ENCODE peak calls at places on chromosomes 3 and 15, in four cellular contexts. E, Z, S and J are unnamed samples.

GRCh38 chr15:79453446-79453845 is 21.3 kb downstream of the MINAR1 start:
- DNase-seq in E (no peak), Z (no peak), S (no peak), J (no peak)

GRCh38 chr3:53773586-53774368 is 72.4 kb downstream of the CHDH start:
- DNase-seq in E (peak), Z (no peak), S (no peak), J (no peak)

GRCh38 chr15:32683906-32684584 is 33.8 kb upstream of the GREM1 start:
- DNase-seq in E (no peak), Z (peak), S (no peak), J (no peak)

GRCh38 chr3:42839616-42840015 is 30.4 kb downstream of the ACKR2 start:
- DNase-seq in E (peak), Z (peak), S (no peak), J (no peak)

GRCh38 chr3:179432021-179432420 is 19.2 kb downstream of the GNB4 start:
- DNase-seq in E (no peak), Z (no peak), S (no peak), J (no peak)

GRCh38 chr15:69997701-69998273 is 99.9 kb downstream of the TLE3 start:
- DNase-seq in E (no peak), Z (peak), S (no peak), J (no peak)

GRCh38 chr3:50637012-50637411 is 20.1 kb downstream of the MAPKAPK3 start:
- DNase-seq in E (no peak), Z (no peak), S (no peak), J (no peak)

GRCh38 chr3:27713435-27713880 is 8.7 kb downstream of the EOMES start:
- DNase-seq in E (peak), Z (no peak), S (no peak), J (no peak)

GRCh38 chr3:148255981-148256969 is 441.4 kb upstream of the AGTR1 start:
- DNase-seq in E (no peak), Z (no peak), S (no peak), J (no peak)

GRCh38 chr3:131114201-131114600 is 87.5 kb downstream of the NEK11 start:
- DNase-seq in E (no peak), Z (no peak), S (no peak), J (peak)

GRCh38 chr3:28667646-28668376 is 319.2 kb upstream of the AZI2 start:
- DNase-seq in E (peak), Z (peak), S (no peak), J (peak)

GRCh38 chr15:90557651-90558084 is 27.9 kb downstream of the CRTC3 start:
- DNase-seq in E (peak), Z (peak), S (peak), J (no peak)

GRCh38 chr3:126034481-126035361 is 49.2 kb downstream of the SLC41A3 start:
- DNase-seq in E (peak), Z (no peak), S (no peak), J (no peak)

GRCh38 chr3:11546657-11547302 is 96.9 kb downstream of the VGLL4 start:
- DNase-seq in E (no peak), Z (no peak), S (peak), J (no peak)

GRCh38 chr15:82063055-82063454 is 17.2 kb upstream of the MEX3B start:
- DNase-seq in E (no peak), Z (no peak), S (no peak), J (no peak)

GRCh38 chr3:33975463-33975862 is 177.0 kb downstream of the PDCD6IP start:
- DNase-seq in E (no peak), Z (no peak), S (no peak), J (no peak)

GRCh38 chr3:173396191-173397041 is 1.1 kb upstream of the NLGN1 start:
- DNase-seq in E (peak), Z (no peak), S (no peak), J (no peak)

GRCh38 chr3:182241777-182242556 is 530.2 kb downstream of the SOX2 start:
- DNase-seq in E (peak), Z (peak), S (no peak), J (no peak)

GRCh38 chr3:19267040-19267439 is 118.7 kb downstream of the KCNH8 start:
- DNase-seq in E (no peak), Z (no peak), S (no peak), J (no peak)

GRCh38 chr3:123143669-123144411 is 57.9 kb upstream of the SEC22A start:
- DNase-seq in E (no peak), Z (no peak), S (no peak), J (peak)

GRCh38 chr3:49388416-49388815 is 23.4 kb downstream of the RHOA start:
- DNase-seq in E (no peak), Z (no peak), S (no peak), J (no peak)

GRCh38 chr3:107985496-107985895 is 105.3 kb downstream of the CD47 start:
- DNase-seq in E (no peak), Z (no peak), S (no peak), J (no peak)

GRCh38 chr3:27813255-27813654 is 91.1 kb upstream of the EOMES start:
- DNase-seq in E (no peak), Z (no peak), S (no peak), J (no peak)

GRCh38 chr3:71962561-71963240 is 177.8 kb upstream of the PROK2 start:
- DNase-seq in E (no peak), Z (no peak), S (no peak), J (no peak)

GRCh38 chr3:111859061-111859973 is at the start of gene PHLDB2:
- DNase-seq in E (peak), Z (peak), S (peak), J (no peak)

GRCh38 chr3:77780621-77781020 is 740.7 kb downstream of the ROBO2 start:
- DNase-seq in E (no peak), Z (no peak), S (no peak), J (peak)

GRCh38 chr3:124768812-124769211 is 38.6 kb downstream of the UMPS start:
- DNase-seq in E (peak), Z (no peak), S (peak), J (no peak)

GRCh38 chr15:51425517-51426033 is 84.1 kb downstream of the GLDN start:
- DNase-seq in E (no peak), Z (no peak), S (no peak), J (no peak)

GRCh38 chr15:38576837-38577236 is 12.2 kb upstream of the RASGRP1 start:
- DNase-seq in E (no peak), Z (no peak), S (no peak), J (no peak)

GRCh38 chr3:125165189-125165947 is 47.2 kb downstream of the SLC12A8 start:
- DNase-seq in E (peak), Z (no peak), S (no peak), J (no peak)

GRCh38 chr3:3196148-3196861 is 16.8 kb upstream of the CRBN start:
- DNase-seq in E (peak), Z (no peak), S (no peak), J (no peak)

GRCh38 chr15:73821181-73821580 is 52.2 kb upstream of the TBC1D21 start:
- DNase-seq in E (no peak), Z (no peak), S (peak), J (no peak)

GRCh38 chr3:58706395-58706794 is 39.8 kb upstream of the FAM3D start:
- DNase-seq in E (no peak), Z (no peak), S (no peak), J (no peak)

GRCh38 chr15:60933914-60934885 is 294.9 kb downstream of the RORA start:
- DNase-seq in E (no peak), Z (no peak), S (no peak), J (peak)

GRCh38 chr3:4597204-4597985 is 104.2 kb downstream of the ITPR1 start:
- DNase-seq in E (no peak), Z (no peak), S (no peak), J (peak)

GRCh38 chr15:44676676-44677075 is 13.2 kb upstream of the SPG11 start:
- DNase-seq in E (no peak), Z (no peak), S (no peak), J (no peak)

GRCh38 chr3:10248984-10249748 is 907 bp downstream of the TATDN2 start:
- DNase-seq in E (peak), Z (no peak), S (peak), J (no peak)

GRCh38 chr3:194688207-194688711 is 2.6 kb downstream of the FAM43A start:
- DNase-seq in E (peak), Z (peak), S (no peak), J (no peak)

GRCh38 chr15:62509395-62509973 is 344.4 kb upstream of the C2CD4B start:
- DNase-seq in E (no peak), Z (no peak), S (no peak), J (no peak)

GRCh38 chr3:168582503-168582902 is 486.8 kb upstream of the GOLIM4 start:
- DNase-seq in E (no peak), Z (no peak), S (no peak), J (no peak)

GRCh38 chr3:137110392-137110996 is 152.7 kb downstream of the IL20RB start:
- DNase-seq in E (peak), Z (no peak), S (no peak), J (peak)

GRCh38 chr3:137103739-137104138 is 146.0 kb downstream of the IL20RB start:
- DNase-seq in E (no peak), Z (no peak), S (no peak), J (no peak)

GRCh38 chr3:137100326-137100725 is 142.5 kb downstream of the IL20RB start:
- DNase-seq in E (no peak), Z (no peak), S (no peak), J (no peak)

GRCh38 chr3:137105277-137105977 is 147.6 kb downstream of the IL20RB start:
- DNase-seq in E (peak), Z (peak), S (no peak), J (peak)
- H3K27ac ChIP-seq in E (no peak), Z (no peak), S (no peak), J (no peak)

DNA sequence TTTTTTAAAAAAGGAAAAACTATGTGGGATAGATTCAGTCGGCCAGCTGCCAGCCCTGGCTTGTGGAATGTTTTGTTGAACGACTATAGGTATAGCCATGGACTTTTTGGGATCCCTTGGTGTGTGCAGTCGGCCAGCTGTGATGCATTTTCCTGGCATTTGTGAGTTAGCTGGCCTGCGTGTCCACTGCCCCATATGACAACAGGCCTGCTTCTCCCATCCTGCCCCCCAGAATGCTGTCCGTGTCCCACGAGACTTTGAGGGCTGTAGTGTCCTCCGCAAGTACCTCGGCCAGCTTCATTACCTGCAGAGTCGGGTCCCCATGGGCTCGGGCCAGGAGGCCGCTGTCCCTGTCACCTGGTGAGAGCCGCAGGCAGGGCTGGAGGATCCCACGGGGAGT is 23.6 kb downstream of the PTPN23 start:
- DNase-seq in E (no peak), Z (no peak), S (no peak), J (no peak)
- H3K27ac ChIP-seq in E (no peak), Z (no peak), S (no peak), J (no peak)

GRCh38 chr3:171297228-171297627 is 163.0 kb downstream of the TNIK start:
- DNase-seq in E (no peak), Z (no peak), S (no peak), J (no peak)
- H3K27ac ChIP-seq in E (no peak), Z (peak), S (no peak), J (no peak)

GRCh38 chr15:80693682-80694623 is 1.2 kb upstream of the ABHD17C start:
- DNase-seq in E (no peak), Z (no peak), S (no peak), J (no peak)
- H3K27ac ChIP-seq in E (peak), Z (peak), S (peak), J (no peak)

GRCh38 chr3:141529256-141530132 is 42.7 kb downstream of the RASA2 start:
- DNase-seq in E (no peak), Z (no peak), S (no peak), J (peak)
- H3K27ac ChIP-seq in E (no peak), Z (no peak), S (no peak), J (peak)

DNA sequence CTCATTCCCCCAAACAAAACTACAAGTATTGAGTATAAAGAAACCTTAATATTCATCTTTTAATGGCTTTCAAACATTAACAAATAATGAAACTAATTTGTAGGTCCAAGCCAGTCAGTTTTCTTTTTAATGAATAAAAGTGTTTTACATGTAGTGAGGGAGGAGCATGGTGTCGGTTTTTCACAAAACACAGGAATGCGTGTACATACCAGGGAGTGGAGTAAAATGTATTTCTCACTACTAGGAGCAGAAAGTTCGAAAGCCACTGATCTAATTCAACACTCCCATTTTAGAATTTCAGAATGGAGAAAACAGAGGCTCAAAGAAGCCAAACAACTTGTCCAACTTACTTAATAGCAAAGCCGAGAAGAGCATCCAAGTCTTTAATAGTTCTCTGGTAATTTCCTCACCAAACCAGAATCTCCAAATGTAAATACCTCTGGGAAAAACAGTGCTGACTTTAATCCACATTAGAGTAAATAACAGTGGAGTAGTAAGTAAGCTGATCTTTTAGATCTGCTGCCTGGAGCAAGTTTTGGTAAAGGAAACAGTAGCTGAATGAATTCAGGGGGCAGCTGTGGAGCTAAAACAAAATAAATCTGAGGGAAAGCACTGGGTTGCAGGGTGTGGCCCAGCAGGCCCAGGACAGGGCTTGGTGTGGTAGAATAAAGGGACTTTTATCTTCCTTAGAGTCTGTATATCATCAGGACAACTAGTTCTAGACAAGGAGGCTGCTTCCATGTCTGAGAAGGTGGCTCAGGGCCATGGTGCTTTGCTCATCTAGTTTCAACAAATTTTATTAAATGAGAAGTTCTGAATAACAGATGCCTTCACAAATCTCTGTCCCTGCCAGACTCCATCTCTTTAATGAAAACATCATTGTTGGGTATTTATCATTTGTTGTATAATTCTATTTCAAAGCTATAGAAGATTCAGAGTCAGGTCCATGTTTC is 7.8 kb downstream of the ANP32A start:
- DNase-seq in E (no peak), Z (no peak), S (no peak), J (no peak)
- H3K27ac ChIP-seq in E (peak), Z (no peak), S (no peak), J (peak)